ENCODE peak calls at places on chromosomes 5 and 9, in eight cellular contexts. One of them, this sample, is unnamed.

GRCh38 chr9:89940625-89941024 is 335.8 kb downstream of the GADD45G start:
- DNase-seq in WERI-Rb-1: no peak
- DNase-seq in OCI-LY7: no peak
- DNase-seq in hippocampal formation: no peak
- DNase-seq in ecto neural progenitor cell: no peak
- DNase-seq in HTR-8/SVneo: no peak
- DNase-seq in KBM-7: no peak
- DNase-seq in ovary: no peak
- DNase-seq in this sample: no peak

GRCh38 chr5:75277463-75277862 is 40.8 kb upstream of the ANKRD31 start:
- DNase-seq in ovary: no peak
- DNase-seq in ecto neural progenitor cell: no peak
- DNase-seq in WERI-Rb-1: no peak
- DNase-seq in OCI-LY7: no peak
- DNase-seq in KBM-7: no peak
- DNase-seq in HTR-8/SVneo: no peak
- DNase-seq in hippocampal formation: no peak
- DNase-seq in this sample: no peak

GRCh38 chr5:122463221-122463620 is 151.2 kb downstream of the SNCAIP start:
- DNase-seq in ovary: no peak
- DNase-seq in WERI-Rb-1: no peak
- DNase-seq in ecto neural progenitor cell: no peak
- DNase-seq in KBM-7: no peak
- DNase-seq in HTR-8/SVneo: no peak
- DNase-seq in hippocampal formation: no peak
- DNase-seq in OCI-LY7: no peak
- DNase-seq in this sample: no peak

GRCh38 chr5:148717668-148718067 is 63.3 kb upstream of the HTR4 start:
- DNase-seq in WERI-Rb-1: no peak
- DNase-seq in KBM-7: no peak
- DNase-seq in ecto neural progenitor cell: no peak
- DNase-seq in hippocampal formation: no peak
- DNase-seq in HTR-8/SVneo: no peak
- DNase-seq in OCI-LY7: no peak
- DNase-seq in ovary: no peak
- DNase-seq in this sample: no peak

GRCh38 chr9:124149992-124150391 is 107.8 kb upstream of the NEK6 start:
- DNase-seq in OCI-LY7: no peak
- DNase-seq in ovary: no peak
- DNase-seq in ecto neural progenitor cell: no peak
- DNase-seq in hippocampal formation: no peak
- DNase-seq in WERI-Rb-1: no peak
- DNase-seq in KBM-7: peak; percentile 19
- DNase-seq in HTR-8/SVneo: no peak
- DNase-seq in this sample: no peak

GRCh38 chr5:125480901-125481300 is 734.5 kb upstream of the ZNF608 start:
- DNase-seq in OCI-LY7: no peak
- DNase-seq in KBM-7: no peak
- DNase-seq in WERI-Rb-1: peak; percentile 72
- DNase-seq in HTR-8/SVneo: no peak
- DNase-seq in hippocampal formation: no peak
- DNase-seq in ovary: no peak
- DNase-seq in ecto neural progenitor cell: no peak
- DNase-seq in this sample: no peak

GRCh38 chr5:96984506-96985192 is 48.8 kb downstream of the LNPEP start:
- DNase-seq in HTR-8/SVneo: no peak
- DNase-seq in ecto neural progenitor cell: no peak
- DNase-seq in WERI-Rb-1: no peak
- DNase-seq in OCI-LY7: no peak
- DNase-seq in KBM-7: no peak
- DNase-seq in ovary: no peak
- DNase-seq in hippocampal formation: no peak
- DNase-seq in this sample: no peak

GRCh38 chr9:26524225-26524624 is 368.4 kb downstream of the CAAP1 start:
- DNase-seq in WERI-Rb-1: no peak
- DNase-seq in hippocampal formation: peak; percentile 7
- DNase-seq in HTR-8/SVneo: no peak
- DNase-seq in ecto neural progenitor cell: no peak
- DNase-seq in KBM-7: no peak
- DNase-seq in ovary: no peak
- DNase-seq in OCI-LY7: no peak
- DNase-seq in this sample: no peak

GRCh38 chr9:621199-621860 is 220.2 kb upstream of the DMRT1 start:
- DNase-seq in ecto neural progenitor cell: no peak
- DNase-seq in KBM-7: no peak
- DNase-seq in hippocampal formation: no peak
- DNase-seq in HTR-8/SVneo: no peak
- DNase-seq in ovary: no peak
- DNase-seq in OCI-LY7: no peak
- DNase-seq in WERI-Rb-1: no peak
- DNase-seq in this sample: no peak

GRCh38 chr5:38854907-38855306 is 9.1 kb downstream of the OSMR start:
- DNase-seq in WERI-Rb-1: no peak
- DNase-seq in ovary: no peak
- DNase-seq in KBM-7: no peak
- DNase-seq in hippocampal formation: no peak
- DNase-seq in OCI-LY7: no peak
- DNase-seq in ecto neural progenitor cell: no peak
- DNase-seq in HTR-8/SVneo: no peak
- DNase-seq in this sample: no peak

GRCh38 chr5:77397686-77398300 is 94.3 kb downstream of the WDR41 start:
- DNase-seq in KBM-7: no peak
- DNase-seq in hippocampal formation: no peak
- DNase-seq in HTR-8/SVneo: no peak
- DNase-seq in ecto neural progenitor cell: no peak
- DNase-seq in ovary: no peak
- DNase-seq in OCI-LY7: no peak
- DNase-seq in WERI-Rb-1: no peak
- DNase-seq in this sample: no peak

GRCh38 chr5:90932052-90932699 is 373.6 kb downstream of the ADGRV1 start:
- DNase-seq in hippocampal formation: peak; percentile 28
- DNase-seq in KBM-7: peak; percentile 40
- DNase-seq in ovary: peak; percentile 42
- DNase-seq in ecto neural progenitor cell: no peak
- DNase-seq in HTR-8/SVneo: peak; percentile 41
- DNase-seq in WERI-Rb-1: peak; percentile 29
- DNase-seq in OCI-LY7: peak; percentile 22
- DNase-seq in this sample: no peak

GRCh38 chr9:33123632-33124031 is 43.5 kb downstream of the B4GALT1 start:
- DNase-seq in WERI-Rb-1: no peak
- DNase-seq in HTR-8/SVneo: no peak
- DNase-seq in ovary: no peak
- DNase-seq in hippocampal formation: no peak
- DNase-seq in KBM-7: no peak
- DNase-seq in OCI-LY7: no peak
- DNase-seq in ecto neural progenitor cell: no peak
- DNase-seq in this sample: no peak